ENCODE peak calls at places on chromosome 5, in four cellular contexts. One of them, this sample, is unnamed.
A peak's percentile ranks its signal among the peaks of the same experiment; 100 is the strongest.

GRCh38 chr5:44646016-44646415 is 162.7 kb upstream of the MRPS30 start:
- DNase-seq in NCI-H1105: no peak
- DNase-seq in NCI-H1694: no peak
- DNase-seq in activated naive CD8-positive, alpha-beta T cell treated with anti-CD3 and anti-CD28 coated beads for 36 hours: no peak
- DNase-seq in this sample: no peak

GRCh38 chr5:150945947-150946346 is 41.2 kb upstream of the ZNF300 start:
- DNase-seq in NCI-H1105: no peak
- DNase-seq in NCI-H1694: no peak
- DNase-seq in activated naive CD8-positive, alpha-beta T cell treated with anti-CD3 and anti-CD28 coated beads for 36 hours: no peak
- DNase-seq in this sample: peak; percentile 9

GRCh38 chr5:115098041-115098702 is 71.5 kb downstream of the TRIM36 start:
- DNase-seq in NCI-H1105: peak; percentile 14
- DNase-seq in NCI-H1694: peak; percentile 27
- DNase-seq in activated naive CD8-positive, alpha-beta T cell treated with anti-CD3 and anti-CD28 coated beads for 36 hours: peak; percentile 16
- DNase-seq in this sample: peak; percentile 69

GRCh38 chr5:163309850-163310365 is 127.5 kb upstream of the CCNG1 start:
- DNase-seq in NCI-H1105: no peak
- DNase-seq in NCI-H1694: no peak
- DNase-seq in activated naive CD8-positive, alpha-beta T cell treated with anti-CD3 and anti-CD28 coated beads for 36 hours: no peak
- DNase-seq in this sample: no peak

GRCh38 chr5:139772392-139772791 is 23.2 kb upstream of the PSD2 start:
- DNase-seq in NCI-H1105: no peak
- DNase-seq in NCI-H1694: no peak
- DNase-seq in activated naive CD8-positive, alpha-beta T cell treated with anti-CD3 and anti-CD28 coated beads for 36 hours: no peak
- DNase-seq in this sample: no peak

GRCh38 chr5:10064546-10065215 is 185.0 kb downstream of the ATPSCKMT start:
- DNase-seq in NCI-H1105: no peak
- DNase-seq in NCI-H1694: no peak
- DNase-seq in activated naive CD8-positive, alpha-beta T cell treated with anti-CD3 and anti-CD28 coated beads for 36 hours: no peak
- DNase-seq in this sample: no peak

GRCh38 chr5:171316258-171317121 is 7.4 kb downstream of the TLX3 start:
- DNase-seq in NCI-H1105: no peak
- DNase-seq in NCI-H1694: no peak
- DNase-seq in activated naive CD8-positive, alpha-beta T cell treated with anti-CD3 and anti-CD28 coated beads for 36 hours: no peak
- DNase-seq in this sample: no peak

GRCh38 chr5:52786937-52787599 is 648 bp upstream of the ITGA1 start:
- DNase-seq in NCI-H1105: no peak
- DNase-seq in NCI-H1694: no peak
- DNase-seq in activated naive CD8-positive, alpha-beta T cell treated with anti-CD3 and anti-CD28 coated beads for 36 hours: no peak
- DNase-seq in this sample: no peak

GRCh38 chr5:178207183-178207916 is 3.0 kb downstream of the HNRNPAB start:
- DNase-seq in NCI-H1105: no peak
- DNase-seq in NCI-H1694: no peak
- DNase-seq in activated naive CD8-positive, alpha-beta T cell treated with anti-CD3 and anti-CD28 coated beads for 36 hours: no peak
- DNase-seq in this sample: peak; percentile 83

GRCh38 chr5:31415009-31415923 is 116.6 kb downstream of the DROSHA start:
- DNase-seq in NCI-H1105: no peak
- DNase-seq in NCI-H1694: no peak
- DNase-seq in activated naive CD8-positive, alpha-beta T cell treated with anti-CD3 and anti-CD28 coated beads for 36 hours: no peak
- DNase-seq in this sample: peak; percentile 19

GRCh38 chr5:93601433-93602175 is 18.6 kb downstream of the NR2F1 start:
- DNase-seq in NCI-H1105: no peak
- DNase-seq in NCI-H1694: peak; percentile 59
- DNase-seq in activated naive CD8-positive, alpha-beta T cell treated with anti-CD3 and anti-CD28 coated beads for 36 hours: no peak
- DNase-seq in this sample: no peak